ENCODE peak calls at places on chromosome 19, in ten cellular contexts. S, T, D, H, W, M, P, C, U and Q are unnamed samples. For H3K27me3, the result is how much of the 10 kb centered on the place peaks cover.

GRCh38 chr19:38831142-38831605 is 420 bp downstream of the ECH1 start:
- DNase-seq in S (peak), T (peak), D (peak), H (peak), W (no peak), M (peak), P (peak), C (peak), U (peak), Q (peak)

GRCh38 chr19:53904909-53905308 is 4.2 kb upstream of the CACNG7 start:
- DNase-seq in S (no peak), T (no peak), D (no peak), H (no peak), W (no peak), M (no peak), P (peak), C (no peak), U (no peak), Q (no peak)

GRCh38 chr19:35044317-35045117 is 3.0 kb downstream of the HPN start:
- DNase-seq in S (no peak), T (peak), D (no peak), H (peak), W (no peak), M (no peak), P (peak), C (no peak), U (peak), Q (no peak)

GRCh38 chr19:55683449-55684261 is 8.6 kb downstream of the EPN1 start:
- DNase-seq in S (peak), T (no peak), D (no peak), H (no peak), W (no peak), M (no peak), P (no peak), C (no peak), U (peak), Q (no peak)

GRCh38 chr19:28358604-28359003 is 854.3 kb downstream of the UQCRFS1 start:
- DNase-seq in S (no peak), T (no peak), D (no peak), H (peak), W (peak), M (no peak), P (no peak), C (no peak), U (no peak), Q (no peak)

GRCh38 chr19:54792814-54793213 is 10.6 kb upstream of the KIR2DL4 start:
- DNase-seq in S (no peak), T (no peak), D (no peak), H (no peak), W (no peak), M (no peak), P (no peak), C (no peak), U (no peak), Q (peak)

GRCh38 chr19:48836089-48837017 is at the start of gene HSD17B14:
- DNase-seq in S (no peak), T (no peak), D (peak), H (peak), W (no peak), M (no peak), P (peak), C (peak), U (no peak), Q (peak)

GRCh38 chr19:27647423-27647822 is 1565.5 kb downstream of the UQCRFS1 start:
- DNase-seq in S (no peak), T (no peak), D (no peak), H (no peak), W (no peak), M (no peak), P (no peak), C (no peak), U (no peak), Q (peak)

GRCh38 chr19:18696023-18696422 is 12.5 kb downstream of the CRTC1 start:
- DNase-seq in S (no peak), T (no peak), D (no peak), H (no peak), W (no peak), M (no peak), P (no peak), C (no peak), U (no peak), Q (no peak)

GRCh38 chr19:2650515-2650914 is 52.0 kb downstream of the GNG7 start:
- DNase-seq in S (peak), T (peak), D (no peak), H (no peak), W (no peak), M (no peak), P (no peak), C (peak), U (no peak), Q (no peak)

GRCh38 chr19:31262673-31263308 is 86.4 kb downstream of the TSHZ3 start:
- DNase-seq in S (no peak), T (no peak), D (no peak), H (peak), W (no peak), M (no peak), P (no peak), C (peak), U (no peak), Q (no peak)

GRCh38 chr19:16204005-16204294 is 6.2 kb downstream of the AP1M1 start:
- DNase-seq in S (no peak), T (no peak), D (no peak), H (no peak), W (no peak), M (no peak), P (no peak), C (no peak), U (no peak), Q (no peak)

GRCh38 chr19:57620673-57621348 is 6.8 kb downstream of the ZNF134 start:
- DNase-seq in S (no peak), T (no peak), D (no peak), H (peak), W (no peak), M (no peak), P (no peak), C (no peak), U (no peak), Q (no peak)

GRCh38 chr19:48405850-48406249 is 12.4 kb downstream of the GRIN2D start:
- DNase-seq in S (no peak), T (no peak), D (no peak), H (no peak), W (no peak), M (no peak), P (peak), C (no peak), U (no peak), Q (no peak)

GRCh38 chr19:796692-797527 is at the start of gene PTBP1:
- DNase-seq in S (peak), T (peak), D (peak), H (peak), W (peak), M (peak), P (peak), C (peak), U (peak), Q (peak)

GRCh38 chr19:48461982-48462655 is 6.7 kb downstream of the KCNJ14 start:
- DNase-seq in S (peak), T (no peak), D (peak), H (peak), W (no peak), M (no peak), P (no peak), C (no peak), U (no peak), Q (no peak)

GRCh38 chr19:44757735-44758505 is 9.4 kb downstream of the BCL3 start:
- DNase-seq in S (peak), T (peak), D (peak), H (peak), W (no peak), M (no peak), P (no peak), C (peak), U (peak), Q (peak)

GRCh38 chr19:44557933-44558332 is 28.5 kb upstream of the CEACAM20 start:
- DNase-seq in S (no peak), T (no peak), D (no peak), H (no peak), W (no peak), M (no peak), P (peak), C (no peak), U (no peak), Q (no peak)

GRCh38 chr19:2766594-2767372 is 16.3 kb downstream of the SGTA start:
- DNase-seq in S (no peak), T (no peak), D (no peak), H (no peak), W (no peak), M (no peak), P (no peak), C (no peak), U (no peak), Q (no peak)

GRCh38 chr19:31402931-31403330 is 53.7 kb upstream of the TSHZ3 start:
- DNase-seq in S (no peak), T (no peak), D (no peak), H (no peak), W (no peak), M (no peak), P (no peak), C (no peak), U (no peak), Q (no peak)

GRCh38 chr19:35029737-35030256 is 473 bp upstream of the SCN1B start:
- DNase-seq in S (no peak), T (no peak), D (no peak), H (no peak), W (no peak), M (no peak), P (no peak), C (no peak), U (no peak), Q (no peak)

GRCh38 chr19:30371960-30372824 is at the start of gene ZNF536:
- DNase-seq in S (no peak), T (no peak), D (no peak), H (no peak), W (no peak), M (no peak), P (no peak), C (no peak), U (no peak), Q (no peak)

GRCh38 chr19:43311256-43311655 is 41.9 kb upstream of the PSG9 start:
- DNase-seq in S (no peak), T (no peak), D (no peak), H (no peak), W (no peak), M (no peak), P (no peak), C (no peak), U (no peak), Q (no peak)

GRCh38 chr19:18419699-18420460 is 682 bp downstream of the SSBP4 start:
- DNase-seq in S (peak), T (no peak), D (peak), H (no peak), W (no peak), M (no peak), P (peak), C (peak), U (no peak), Q (no peak)

GRCh38 chr19:35142531-35143230 is 374 bp upstream of the FXYD7 start:
- DNase-seq in S (peak), T (peak), D (peak), H (peak), W (no peak), M (no peak), P (peak), C (peak), U (no peak), Q (no peak)

GRCh38 chr19:18225702-18226468 is at the start of gene PDE4C:
- DNase-seq in S (peak), T (peak), D (no peak), H (peak), W (no peak), M (no peak), P (no peak), C (peak), U (no peak), Q (peak)

GRCh38 chr19:38862321-38863059 is 12.7 kb upstream of the HNRNPL start:
- DNase-seq in S (no peak), T (no peak), D (no peak), H (peak), W (no peak), M (no peak), P (peak), C (no peak), U (no peak), Q (peak)

GRCh38 chr19:41175825-41176734 is 16.9 kb upstream of the CYP2S1 start:
- DNase-seq in S (no peak), T (peak), D (peak), H (peak), W (no peak), M (no peak), P (peak), C (no peak), U (peak), Q (no peak)

GRCh38 chr19:31344403-31344802 is 4.8 kb downstream of the TSHZ3 start:
- DNase-seq in S (no peak), T (no peak), D (no peak), H (no peak), W (no peak), M (no peak), P (no peak), C (no peak), U (no peak), Q (no peak)

GRCh38 chr19:53511933-53512374 is 26.0 kb upstream of the ZNF331 start:
- DNase-seq in S (no peak), T (peak), D (peak), H (peak), W (no peak), M (no peak), P (peak), C (peak), U (peak), Q (peak)

GRCh38 chr19:29565171-29565570 is 39.4 kb downstream of the VSTM2B start:
- DNase-seq in S (no peak), T (no peak), D (no peak), H (no peak), W (no peak), M (no peak), P (no peak), C (no peak), U (no peak), Q (no peak)

GRCh38 chr19:31139871-31140505 is 209.2 kb downstream of the TSHZ3 start:
- DNase-seq in S (no peak), T (no peak), D (no peak), H (peak), W (no peak), M (no peak), P (peak), C (no peak), U (no peak), Q (no peak)

GRCh38 chr19:4597975-4598671 is 38.6 kb upstream of the SEMA6B start:
- DNase-seq in S (no peak), T (no peak), D (no peak), H (peak), W (no peak), M (no peak), P (peak), C (no peak), U (no peak), Q (no peak)

GRCh38 chr19:35585844-35586243 is at the start of gene PMIS2:
- DNase-seq in S (no peak), T (no peak), D (no peak), H (no peak), W (no peak), M (no peak), P (no peak), C (no peak), U (no peak), Q (no peak)

GRCh38 chr19:35986664-35987570 is 8.1 kb upstream of the SDHAF1 start:
- DNase-seq in S (no peak), T (peak), D (no peak), H (no peak), W (no peak), M (no peak), P (no peak), C (no peak), U (peak), Q (no peak)

GRCh38 chr19:51820821-51821446 is 26.0 kb downstream of the FPR3 start:
- DNase-seq in S (no peak), T (no peak), D (no peak), H (no peak), W (no peak), M (no peak), P (no peak), C (no peak), U (no peak), Q (no peak)

GRCh38 chr19:30711296-30711695 is 339.1 kb downstream of the ZNF536 start:
- DNase-seq in S (no peak), T (no peak), D (no peak), H (no peak), W (no peak), M (no peak), P (no peak), C (no peak), U (no peak), Q (no peak)

GRCh38 chr19:42512743-42513304 is 15.5 kb downstream of the CEACAM1 start:
- DNase-seq in S (no peak), T (no peak), D (no peak), H (no peak), W (peak), M (no peak), P (no peak), C (no peak), U (no peak), Q (no peak)

GRCh38 chr19:42081584-42082258 is 5.8 kb downstream of the ZNF574 start:
- DNase-seq in S (no peak), T (no peak), D (no peak), H (peak), W (no peak), M (no peak), P (peak), C (no peak), U (no peak), Q (no peak)

GRCh38 chr19:46785980-46786235 is 2.5 kb downstream of the SLC1A5 start:
- DNase-seq in S (no peak), T (no peak), D (no peak), H (no peak), W (no peak), M (no peak), P (no peak), C (no peak), U (no peak), Q (no peak)

GRCh38 chr19:46787331-46788100 is 878 bp downstream of the SLC1A5 start:
- DNase-seq in S (peak), T (peak), D (peak), H (peak), W (peak), M (no peak), P (peak), C (peak), U (peak), Q (peak)

GRCh38 chr19:46785054-46785979 is 3.1 kb downstream of the SLC1A5 start:
- DNase-seq in S (no peak), T (no peak), D (no peak), H (peak), W (no peak), M (no peak), P (no peak), C (no peak), U (no peak), Q (no peak)

GRCh38 chr19:46787040-46787330 is 1.4 kb downstream of the SLC1A5 start:
- DNase-seq in S (no peak), T (no peak), D (no peak), H (no peak), W (no peak), M (no peak), P (no peak), C (no peak), U (no peak), Q (no peak)

GRCh38 chr19:46786236-46787039 is 2.0 kb downstream of the SLC1A5 start:
- DNase-seq in S (peak), T (peak), D (peak), H (peak), W (peak), M (no peak), P (peak), C (peak), U (peak), Q (peak)
- TF ChIP-seq CTCF in S (no peak), T (no peak), D (no peak), H (no peak), W (no peak), M (no peak), P (no peak), C (no peak), U (no peak), Q (no peak)

GRCh38 chr19:50778906-50779430 is 8.7 kb downstream of the GPR32 start:
- DNase-seq in S (no peak), T (no peak), D (no peak), H (no peak), W (no peak), M (no peak), P (no peak), C (no peak), U (no peak), Q (no peak)
- H3K27me3 ChIP-seq in S (under half), T (half or more), D (half or more), H (half or more), W (half or more), M (under half), P (half or more), C (under half), U (under half), Q (half or more)

GRCh38 chr19:40088299-40089047 is 2.3 kb downstream of the ZNF780A start:
- DNase-seq in S (no peak), T (no peak), D (no peak), H (no peak), W (no peak), M (no peak), P (no peak), C (no peak), U (no peak), Q (no peak)
- H3K4me3 ChIP-seq in S (no peak), T (no peak), D (no peak), H (no peak), W (no peak), M (no peak), P (no peak), C (no peak), U (no peak), Q (no peak)

DNA sequence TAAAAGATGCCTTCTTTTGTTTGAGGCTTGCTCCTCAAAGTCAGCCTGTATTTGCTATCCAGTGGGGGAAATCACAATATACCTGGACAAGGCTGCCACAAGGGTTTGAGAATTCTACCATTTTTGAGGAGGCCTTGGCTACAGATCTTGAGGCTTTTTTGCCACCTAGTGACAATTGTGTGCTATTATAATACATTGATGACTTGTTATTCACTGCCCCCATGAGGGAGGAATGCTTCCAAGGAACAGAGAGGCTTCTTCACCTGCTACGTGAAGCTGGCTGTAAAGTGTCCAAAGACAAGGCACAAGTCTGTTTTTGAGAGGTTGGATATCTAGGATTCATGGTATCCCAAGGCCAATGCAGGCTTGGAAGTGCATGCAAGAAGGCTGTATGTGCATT is 72.5 kb downstream of the ZNF708 start:
- DNase-seq in S (no peak), T (no peak), D (no peak), H (peak), W (no peak), M (no peak), P (no peak), C (no peak), U (no peak), Q (no peak)
- TF ChIP-seq CTCF in S (peak), T (peak), D (peak), H (peak), W (peak), M (no peak), P (no peak), C (peak), U (no peak), Q (peak)

GRCh38 chr19:6587998-6588507 is 2.9 kb downstream of the CD70 start:
- DNase-seq in S (no peak), T (no peak), D (no peak), H (no peak), W (no peak), M (no peak), P (no peak), C (no peak), U (no peak), Q (no peak)
- H3K27me3 ChIP-seq in S (under half), T (half or more), D (half or more), H (half or more), W (half or more), M (under half), P (half or more), C (under half), U (under half), Q (under half)

GRCh38 chr19:11194657-11195056 is 2.7 kb downstream of the KANK2 start:
- DNase-seq in S (no peak), T (no peak), D (no peak), H (peak), W (no peak), M (no peak), P (no peak), C (peak), U (no peak), Q (peak)

GRCh38 chr19:11195169-11195568 is 2.2 kb downstream of the KANK2 start:
- DNase-seq in S (no peak), T (peak), D (no peak), H (no peak), W (no peak), M (no peak), P (no peak), C (peak), U (no peak), Q (peak)

GRCh38 chr19:11194173-11194572 is 3.2 kb downstream of the KANK2 start:
- DNase-seq in S (no peak), T (no peak), D (no peak), H (no peak), W (no peak), M (no peak), P (no peak), C (no peak), U (no peak), Q (no peak)

GRCh38 chr19:11196406-11197287 is 698 bp downstream of the KANK2 start:
- DNase-seq in S (peak), T (peak), D (peak), H (peak), W (no peak), M (no peak), P (peak), C (peak), U (peak), Q (peak)

DNA sequence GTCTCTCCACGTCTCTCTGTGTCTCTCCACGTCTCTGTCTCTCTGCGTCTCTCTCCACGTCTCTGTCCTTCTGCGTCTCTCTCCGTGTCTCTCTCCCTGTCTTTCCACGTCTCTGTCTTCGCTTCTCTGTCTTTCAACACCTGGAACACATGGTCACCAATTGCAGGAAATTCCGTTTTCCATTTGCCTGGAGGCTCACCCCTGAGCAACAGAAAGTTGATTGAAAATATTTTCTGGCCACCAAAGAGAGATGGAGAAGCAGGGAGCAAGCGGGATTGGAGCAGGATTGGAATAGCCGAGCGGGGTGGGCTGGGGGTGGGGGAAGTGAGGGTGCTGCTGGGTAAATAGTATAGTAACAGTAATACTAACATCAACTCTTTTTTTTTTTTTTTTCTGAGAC is 1.7 kb downstream of the KANK2 start:
- DNase-seq in S (no peak), T (no peak), D (no peak), H (no peak), W (no peak), M (no peak), P (no peak), C (no peak), U (no peak), Q (no peak)
- H3K4me3 ChIP-seq in S (peak), T (peak), D (peak), H (no peak), W (peak), M (peak), P (no peak), C (peak), U (peak), Q (peak)

GRCh38 chr19:8017808-8018207 is 12.4 kb upstream of the ELAVL1 start:
- DNase-seq in S (no peak), T (no peak), D (no peak), H (no peak), W (no peak), M (no peak), P (no peak), C (no peak), U (no peak), Q (no peak)
- TF ChIP-seq CTCF in S (no peak), T (no peak), D (peak), H (peak), W (no peak), M (no peak), P (no peak), C (no peak), U (peak), Q (no peak)

GRCh38 chr19:46299004-46299509 is 2.2 kb downstream of the HIF3A start:
- DNase-seq in S (peak), T (peak), D (peak), H (peak), W (peak), M (peak), P (peak), C (peak), U (peak), Q (peak)
- H3K27me3 ChIP-seq in S (under half), T (under half), D (under half), H (under half), W (under half), M (under half), P (under half), C (under half), U (under half), Q (under half)